ENCODE peak calls at places on chromosomes 7 and 10, in nine cellular contexts. T, J, Z, Y, S, H, N, L and C are unnamed samples.

GRCh38 chr10:119644215-119644826 is 6.9 kb upstream of the BAG3 start:
- DNase-seq in Z (no peak), N (no peak), T (no peak), J (no peak), S (no peak), Y (no peak), L (no peak), H (no peak), C (no peak)

GRCh38 chr7:45212606-45213005 is 55.0 kb downstream of the RAMP3 start:
- DNase-seq in S (no peak), H (no peak), T (no peak), L (no peak), J (no peak), Y (no peak), Z (no peak), N (no peak), C (no peak)

GRCh38 chr7:127791790-127792189 is 139.8 kb downstream of the SND1 start:
- DNase-seq in H (no peak), S (no peak), T (no peak), Y (no peak), L (peak), J (no peak), N (peak), Z (peak), C (peak)

GRCh38 chr7:145036592-145037386 is 200.9 kb upstream of the TPK1 start:
- DNase-seq in Y (peak), S (peak), N (peak), L (peak), H (no peak), J (peak), Z (no peak), T (no peak), C (peak)

GRCh38 chr7:4641091-4641666 is 40.9 kb upstream of the FOXK1 start:
- DNase-seq in T (peak), N (no peak), Y (no peak), H (no peak), L (no peak), S (no peak), J (peak), Z (no peak), C (no peak)

GRCh38 chr7:20661884-20662283 is 46.4 kb downstream of the ABCB5 start:
- DNase-seq in Z (no peak), N (no peak), S (no peak), J (no peak), L (no peak), T (no peak), H (no peak), Y (no peak), C (no peak)

GRCh38 chr7:117673367-117673766 is 193.5 kb downstream of the CFTR start:
- DNase-seq in L (no peak), S (peak), H (no peak), Z (no peak), Y (no peak), T (no peak), J (no peak), N (peak), C (no peak)

GRCh38 chr7:26180792-26181198 is 19.8 kb downstream of the HNRNPA2B1 start:
- DNase-seq in Z (no peak), H (no peak), J (no peak), S (no peak), Y (no peak), T (no peak), L (peak), N (no peak), C (peak)

GRCh38 chr7:77327067-77327931 is 88.8 kb downstream of the GSAP start:
- DNase-seq in L (peak), S (peak), T (no peak), Z (peak), J (no peak), N (peak), Y (no peak), H (no peak), C (peak)

GRCh38 chr10:45464958-45465567 is 91.0 kb downstream of the ALOX5 start:
- DNase-seq in H (peak), S (peak), T (peak), Y (peak), N (peak), J (peak), Z (no peak), L (peak), C (peak)

GRCh38 chr7:142942746-142943145 is 3.5 kb downstream of the LLCFC1 start:
- DNase-seq in N (no peak), H (no peak), S (no peak), Y (no peak), T (no peak), Z (no peak), J (no peak), L (no peak), C (no peak)

GRCh38 chr10:34759161-34759836 is 55.8 kb downstream of the PARD3 start:
- DNase-seq in Z (no peak), T (no peak), N (no peak), S (no peak), H (no peak), L (no peak), Y (no peak), J (no peak), C (peak)

GRCh38 chr10:86169066-86169465 is 197.5 kb downstream of the GRID1 start:
- DNase-seq in S (no peak), Z (no peak), H (no peak), J (no peak), N (no peak), T (no peak), L (no peak), Y (no peak), C (no peak)

GRCh38 chr7:156051884-156052283 is 239.6 kb upstream of the SHH start:
- DNase-seq in J (no peak), Y (no peak), T (no peak), S (no peak), N (no peak), H (no peak), Z (no peak), L (no peak), C (no peak)

GRCh38 chr10:932589-932988 is 1.1 kb upstream of the LARP4B start:
- DNase-seq in Y (no peak), T (peak), J (no peak), H (peak), S (no peak), L (no peak), N (no peak), Z (no peak), C (no peak)

GRCh38 chr10:133259603-133259992 is 17.1 kb downstream of the ADAM8 start:
- DNase-seq in N (no peak), H (no peak), L (no peak), T (no peak), S (no peak), Z (no peak), J (no peak), Y (no peak), C (no peak)

GRCh38 chr7:156725982-156726381 is 85.4 kb downstream of the RNF32 start:
- DNase-seq in H (no peak), Z (no peak), N (peak), L (peak), Y (no peak), J (no peak), S (no peak), T (no peak), C (no peak)

GRCh38 chr10:121522841-121523240 is 75.4 kb downstream of the FGFR2 start:
- DNase-seq in T (no peak), H (no peak), Z (no peak), N (no peak), Y (no peak), J (no peak), L (no peak), S (no peak), C (no peak)

GRCh38 chr7:158030071-158030470 is 557.6 kb downstream of the PTPRN2 start:
- DNase-seq in N (no peak), T (no peak), L (no peak), J (no peak), Z (no peak), S (no peak), H (no peak), Y (no peak), C (no peak)

GRCh38 chr7:4763794-4764185 is 11.6 kb upstream of the AP5Z1 start:
- DNase-seq in Y (no peak), T (no peak), L (no peak), J (no peak), Z (no peak), N (no peak), S (no peak), H (no peak), C (no peak)

GRCh38 chr10:30188101-30188500 is 128.7 kb upstream of the JCAD start:
- DNase-seq in Y (no peak), N (no peak), T (no peak), S (no peak), L (no peak), Z (no peak), J (no peak), H (no peak), C (no peak)

GRCh38 chr7:8125680-8126444 is 136.1 kb downstream of the ICA1 start:
- DNase-seq in L (no peak), Y (no peak), N (no peak), S (no peak), T (no peak), H (no peak), Z (no peak), J (peak), C (peak)

GRCh38 chr10:132270256-132270655 is 37.5 kb downstream of the STK32C start:
- DNase-seq in H (peak), J (no peak), Y (no peak), L (no peak), S (no peak), N (no peak), Z (no peak), T (peak), C (no peak)

GRCh38 chr10:76492678-76493472 is 1061.5 kb downstream of the LRMDA start:
- DNase-seq in H (no peak), Z (no peak), N (no peak), J (no peak), S (no peak), T (no peak), L (no peak), Y (no peak), C (no peak)

GRCh38 chr7:1794888-1795542 is 124.9 kb downstream of the ELFN1 start:
- DNase-seq in N (peak), L (no peak), S (no peak), T (no peak), Y (peak), Z (no peak), H (no peak), J (peak), C (peak)

GRCh38 chr7:31497501-31497900 is 16.4 kb upstream of the ITPRID1 start:
- DNase-seq in J (no peak), L (no peak), N (no peak), Y (no peak), T (no peak), Z (no peak), S (no peak), H (no peak), C (no peak)

GRCh38 chr7:41052736-41053135 is 650.2 kb downstream of the INHBA start:
- DNase-seq in L (no peak), N (no peak), Y (no peak), S (no peak), H (no peak), J (no peak), T (no peak), Z (no peak), C (no peak)

GRCh38 chr7:24704311-24704710 is 53.0 kb downstream of the GSDME start:
- DNase-seq in Y (no peak), N (no peak), S (no peak), J (no peak), Z (no peak), T (no peak), L (no peak), H (no peak), C (no peak)

GRCh38 chr10:97203220-97203619 is 17.5 kb upstream of the SLIT1 start:
- DNase-seq in N (no peak), Y (no peak), H (no peak), T (no peak), L (no peak), S (no peak), J (no peak), Z (no peak), C (no peak)

GRCh38 chr10:86652361-86653202 is 1.8 kb upstream of the OPN4 start:
- DNase-seq in S (no peak), H (no peak), T (peak), Z (no peak), L (no peak), N (peak), Y (no peak), J (no peak), C (no peak)

GRCh38 chr10:31121074-31121685 is 89.5 kb upstream of the ZNF438 start:
- DNase-seq in T (no peak), S (no peak), Z (peak), L (no peak), H (no peak), Y (no peak), J (no peak), N (peak), C (no peak)

GRCh38 chr10:95333997-95334792 is 43.4 kb upstream of the PDLIM1 start:
- DNase-seq in H (no peak), L (peak), Z (peak), S (peak), N (peak), J (no peak), T (peak), Y (peak), C (no peak)

GRCh38 chr7:34991938-34992840 is 45.1 kb downstream of the DPY19L1 start:
- DNase-seq in Y (no peak), N (peak), Z (no peak), S (no peak), L (peak), H (no peak), J (no peak), T (no peak), C (no peak)

GRCh38 chr7:151897201-151897711 is 20.3 kb upstream of the PRKAG2 start:
- DNase-seq in J (no peak), Y (no peak), H (no peak), Z (no peak), N (no peak), L (no peak), T (no peak), S (no peak), C (no peak)

DNA sequence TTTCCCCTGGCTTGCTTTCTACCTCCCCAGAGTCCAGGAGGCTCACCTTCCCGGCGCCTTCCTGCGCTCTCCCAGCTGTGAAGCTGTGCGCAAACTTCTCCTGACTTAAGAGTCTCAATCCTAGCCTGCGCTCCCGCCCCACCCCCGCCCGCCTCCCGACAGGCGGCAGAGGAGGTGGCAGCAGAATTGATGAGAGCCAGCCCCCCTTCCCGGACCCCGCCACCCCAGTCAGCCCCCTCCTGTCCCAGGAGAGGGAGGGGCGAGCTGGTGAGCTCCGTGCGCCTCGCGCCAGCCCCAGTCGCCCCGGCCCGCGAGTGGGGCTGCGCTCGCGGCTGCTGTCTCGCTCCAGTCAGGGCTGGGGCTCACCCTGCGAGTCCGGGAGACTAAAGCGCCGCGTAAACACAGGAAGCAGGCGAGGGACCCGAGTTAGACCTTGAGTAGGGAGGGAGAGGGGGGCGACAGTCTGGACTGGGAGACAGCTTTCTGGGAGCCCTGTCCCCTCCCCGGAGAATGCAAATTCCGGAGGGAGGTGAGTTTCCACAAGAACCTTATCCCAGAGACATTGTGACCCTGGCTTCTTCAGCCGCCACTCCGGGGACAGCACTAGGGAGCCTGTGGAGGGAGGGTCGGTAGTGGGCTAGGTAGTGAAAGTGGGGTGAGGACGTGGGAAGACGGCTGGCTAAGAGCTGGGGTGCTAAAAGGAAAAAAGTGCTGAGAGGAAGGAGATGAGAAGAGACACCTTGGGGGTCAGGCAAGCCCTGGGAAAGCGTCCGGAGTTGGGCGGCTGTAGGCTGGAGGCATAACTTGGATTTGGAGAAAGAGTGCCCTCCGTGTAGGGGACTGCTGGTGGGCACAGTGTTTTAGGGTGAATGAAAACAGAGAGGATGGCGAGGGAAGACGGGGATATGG is at the start of gene CALCR:
- DNase-seq in H (no peak), T (no peak), N (no peak), S (no peak), L (no peak), Z (no peak), Y (no peak), J (no peak), C (no peak)
- H3K4me3 ChIP-seq in H (no peak), T (no peak), N (no peak), S (no peak), L (no peak), Z (no peak), Y (no peak), J (no peak), C (no peak)

GRCh38 chr7:131111081-131111576 is 216.5 kb upstream of the MKLN1 start:
- DNase-seq in L (peak), T (no peak), N (peak), Z (peak), Y (no peak), H (no peak), J (no peak), S (peak), C (peak)
- H3K4me3 ChIP-seq in L (peak), T (peak), N (peak), Z (peak), Y (peak), H (peak), J (no peak), S (peak), C (peak)

DNA sequence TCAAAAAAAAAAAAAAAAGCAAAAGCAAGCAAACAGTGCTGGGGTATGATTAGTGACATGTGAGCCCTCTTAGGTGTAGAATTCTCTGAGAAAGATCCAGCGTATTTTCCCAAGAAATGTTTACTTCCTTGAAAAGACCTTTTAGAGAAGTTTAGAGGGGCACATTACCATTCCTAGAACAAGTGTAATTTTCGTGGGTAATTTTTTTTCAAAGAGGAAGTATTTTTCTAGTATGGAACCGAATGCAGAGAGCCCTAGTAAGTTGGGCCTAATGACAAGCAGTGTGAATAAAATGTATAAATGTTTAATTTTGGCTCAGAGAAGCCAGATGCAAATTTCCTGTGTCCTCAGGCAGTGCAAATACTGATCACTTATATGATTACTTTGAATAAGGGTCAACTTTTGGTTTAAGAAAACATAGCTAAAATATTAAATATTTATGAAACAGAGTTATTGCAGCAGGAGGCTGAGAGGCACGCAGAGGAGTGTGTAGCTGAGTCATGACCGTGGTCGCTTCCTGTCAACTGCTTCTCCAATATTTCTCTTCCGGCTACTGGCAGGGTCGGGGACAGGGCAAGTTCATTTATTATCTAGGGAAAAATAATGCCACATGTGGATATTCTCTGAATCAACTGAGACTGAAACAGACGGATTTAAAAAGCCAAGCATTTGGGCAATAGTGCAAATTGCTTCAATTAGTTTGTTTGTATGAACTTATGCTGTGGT is 495.1 kb downstream of the GLRX3 start:
- DNase-seq in Y (no peak), J (no peak), L (no peak), T (no peak), N (no peak), Z (no peak), S (no peak), H (no peak), C (peak)
- H3K4me3 ChIP-seq in Y (no peak), J (no peak), L (no peak), T (no peak), N (no peak), Z (no peak), S (no peak), H (no peak), C (peak)

DNA sequence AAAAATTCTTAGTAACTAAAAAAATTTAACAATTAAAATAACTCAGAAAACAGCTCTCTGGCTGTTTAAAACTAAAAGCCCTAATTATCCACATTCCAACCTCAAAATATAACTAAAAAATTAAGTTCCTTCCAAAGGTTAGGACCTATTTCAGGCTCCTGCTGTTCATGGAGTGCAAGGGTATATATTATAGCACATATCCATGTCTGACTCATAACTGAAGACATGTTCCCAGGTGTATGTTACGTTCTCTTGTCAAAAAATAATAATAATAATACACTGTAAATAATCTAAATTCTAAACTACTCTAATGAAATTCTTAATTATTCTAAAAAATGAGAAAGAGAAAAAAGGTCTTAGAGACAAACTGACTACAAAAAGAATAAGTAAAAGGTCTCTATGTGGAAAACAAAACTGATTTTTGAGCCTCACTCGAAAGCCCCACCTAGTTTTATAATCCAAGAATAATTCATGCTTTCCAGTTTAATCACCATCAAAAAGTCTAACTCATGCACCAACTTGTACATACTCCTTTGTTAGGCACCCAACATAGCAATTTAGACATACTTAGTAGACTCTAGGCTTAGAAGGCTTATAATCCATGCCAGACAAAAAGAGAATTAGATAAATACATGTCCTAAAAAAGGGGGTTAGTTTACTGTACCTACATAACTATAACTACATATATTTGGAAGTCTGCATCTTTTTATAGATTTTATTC is 171.4 kb downstream of the KMT2E start:
- DNase-seq in S (no peak), H (no peak), J (no peak), T (no peak), L (no peak), Y (no peak), Z (no peak), N (no peak), C (no peak)
- H3K4me3 ChIP-seq in S (no peak), H (no peak), J (no peak), T (no peak), L (no peak), Y (no peak), Z (no peak), N (no peak), C (no peak)

DNA sequence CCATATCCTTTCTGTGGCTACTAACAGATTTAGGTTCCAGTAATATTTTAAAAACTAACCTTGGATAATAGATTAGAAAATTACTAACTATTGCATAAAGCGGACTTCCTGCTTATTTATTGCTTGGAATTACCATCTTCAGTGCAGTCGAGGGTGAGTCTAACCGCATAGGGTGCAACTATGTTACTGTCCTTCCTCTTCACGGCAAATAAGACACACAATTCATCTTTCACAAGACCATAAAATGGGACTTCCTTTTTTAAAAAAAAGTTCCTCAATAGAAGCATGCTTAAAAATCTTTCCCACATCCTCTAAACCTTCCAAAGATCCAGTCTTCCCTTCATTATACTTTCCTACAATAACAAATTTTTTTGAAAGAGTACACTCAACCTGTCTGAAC is 2.1 kb downstream of the SLC25A40 start:
- DNase-seq in Y (no peak), L (no peak), Z (no peak), H (no peak), T (no peak), N (no peak), S (no peak), J (no peak), C (peak)
- H3K4me3 ChIP-seq in Y (no peak), L (no peak), Z (no peak), H (no peak), T (no peak), N (no peak), S (no peak), J (no peak), C (peak)

GRCh38 chr7:17297243-17297642 is 1.2 kb upstream of the AHR start:
- DNase-seq in J (no peak), T (no peak), Y (no peak), Z (no peak), N (no peak), L (no peak), S (no peak), H (no peak), C (no peak)
- H3K4me3 ChIP-seq in J (no peak), T (no peak), Y (no peak), Z (no peak), N (no peak), L (no peak), S (no peak), H (no peak), C (no peak)

GRCh38 chr10:80544316-80544953 is 6.7 kb downstream of the SH2D4B start:
- DNase-seq in S (no peak), Z (no peak), J (no peak), N (no peak), L (no peak), T (no peak), Y (no peak), H (no peak), C (no peak)
- H3K4me3 ChIP-seq in S (no peak), Z (no peak), J (no peak), N (no peak), L (no peak), T (no peak), Y (no peak), H (no peak), C (no peak)